ENCODE peak calls at places on chromosomes 13 and 19, in five cellular contexts. R, H, Y, D and X are unnamed samples.

GRCh38 chr13:86201477-86201876 is 402.3 kb upstream of the SLITRK6 start:
- DNase-seq in R (no peak), H (no peak), Y (no peak), D (no peak), X (no peak)

GRCh38 chr13:45102136-45102802 is 18.0 kb upstream of the GTF2F2 start:
- DNase-seq in R (no peak), H (no peak), Y (no peak), D (no peak), X (no peak)

GRCh38 chr13:109180905-109181425 is 551.6 kb downstream of the MYO16 start:
- DNase-seq in R (no peak), H (no peak), Y (no peak), D (no peak), X (peak)

GRCh38 chr13:32121316-32121715 is 89.7 kb downstream of the FRY start:
- DNase-seq in R (no peak), H (no peak), Y (no peak), D (no peak), X (no peak)

GRCh38 chr19:36136975-36137686 is 2.7 kb upstream of the CAPNS1 start:
- DNase-seq in R (no peak), H (peak), Y (peak), D (no peak), X (peak)

GRCh38 chr19:10896851-10897526 is 25.6 kb downstream of the CARM1 start:
- DNase-seq in R (no peak), H (no peak), Y (no peak), D (no peak), X (no peak)

GRCh38 chr13:97119899-97120745 is 102.0 kb upstream of the MBNL2 start:
- DNase-seq in R (no peak), H (no peak), Y (no peak), D (no peak), X (no peak)

GRCh38 chr13:40388617-40389016 is 277.8 kb downstream of the FOXO1 start:
- DNase-seq in R (no peak), H (no peak), Y (no peak), D (no peak), X (no peak)

GRCh38 chr19:56838930-56839664 is 1.4 kb downstream of the PEG3 start:
- DNase-seq in R (no peak), H (peak), Y (peak), D (no peak), X (no peak)

GRCh38 chr13:47832458-47832972 is 168.6 kb downstream of the SUCLA2 start:
- DNase-seq in R (no peak), H (no peak), Y (no peak), D (no peak), X (no peak)

GRCh38 chr19:10998045-10998533 is 37.3 kb downstream of the SMARCA4 start:
- DNase-seq in R (no peak), H (no peak), Y (peak), D (no peak), X (no peak)

GRCh38 chr19:17757125-17757524 is 5.8 kb downstream of the FCHO1 start:
- DNase-seq in R (no peak), H (peak), Y (peak), D (no peak), X (peak)

GRCh38 chr13:21458457-21458815 is 667 bp downstream of the ZDHHC20 start:
- DNase-seq in R (peak), H (peak), Y (peak), D (peak), X (peak)

GRCh38 chr19:4639531-4640246 is 373 bp downstream of the TNFAIP8L1 start:
- DNase-seq in R (no peak), H (peak), Y (peak), D (peak), X (no peak)

DNA sequence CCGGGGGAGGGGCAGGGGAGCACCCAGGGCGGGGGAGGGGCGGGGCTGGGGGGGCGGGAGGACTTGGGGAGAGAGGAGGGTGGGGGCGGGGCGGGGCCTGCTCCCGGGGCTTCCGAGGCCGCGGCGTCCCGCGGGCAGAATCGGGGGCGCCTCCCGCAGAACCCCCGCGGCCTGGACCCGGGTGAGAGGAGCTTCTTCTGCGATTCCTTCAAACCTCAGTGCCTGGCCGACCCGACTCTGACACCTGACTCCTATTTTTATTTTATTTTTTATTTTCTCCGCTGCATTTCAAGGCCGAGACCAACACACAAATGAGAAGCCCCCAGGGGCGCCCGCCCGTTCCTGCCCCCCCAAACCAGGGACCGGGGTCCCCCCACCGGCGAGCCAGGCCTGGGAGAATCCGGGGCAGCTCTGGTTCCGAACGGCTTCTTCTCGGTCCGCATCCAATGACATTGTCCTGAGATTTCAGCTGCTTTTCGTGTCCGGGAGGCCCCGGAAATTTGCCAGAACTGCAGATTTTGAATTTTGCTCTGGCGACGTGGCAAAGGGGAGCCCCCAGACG is 522 bp upstream of the GRTP1 start:
- DNase-seq in R (no peak), H (no peak), Y (no peak), D (no peak), X (no peak)
- TF ChIP-seq POLR2A in R (no peak), H (no peak), Y (no peak), D (no peak), X (no peak)

GRCh38 chr19:1505991-1506881 is 6.6 kb downstream of the ADAMTSL5 start:
- DNase-seq in R (no peak), H (peak), Y (no peak), D (no peak), X (no peak)

GRCh38 chr19:1509589-1510441 is 3.0 kb downstream of the ADAMTSL5 start:
- DNase-seq in R (no peak), H (no peak), Y (no peak), D (no peak), X (no peak)

GRCh38 chr19:1507192-1507660 is 5.6 kb downstream of the ADAMTSL5 start:
- DNase-seq in R (no peak), H (peak), Y (no peak), D (no peak), X (no peak)

GRCh38 chr19:1508507-1508856 is 4.3 kb downstream of the ADAMTSL5 start:
- DNase-seq in R (no peak), H (no peak), Y (no peak), D (no peak), X (no peak)

DNA sequence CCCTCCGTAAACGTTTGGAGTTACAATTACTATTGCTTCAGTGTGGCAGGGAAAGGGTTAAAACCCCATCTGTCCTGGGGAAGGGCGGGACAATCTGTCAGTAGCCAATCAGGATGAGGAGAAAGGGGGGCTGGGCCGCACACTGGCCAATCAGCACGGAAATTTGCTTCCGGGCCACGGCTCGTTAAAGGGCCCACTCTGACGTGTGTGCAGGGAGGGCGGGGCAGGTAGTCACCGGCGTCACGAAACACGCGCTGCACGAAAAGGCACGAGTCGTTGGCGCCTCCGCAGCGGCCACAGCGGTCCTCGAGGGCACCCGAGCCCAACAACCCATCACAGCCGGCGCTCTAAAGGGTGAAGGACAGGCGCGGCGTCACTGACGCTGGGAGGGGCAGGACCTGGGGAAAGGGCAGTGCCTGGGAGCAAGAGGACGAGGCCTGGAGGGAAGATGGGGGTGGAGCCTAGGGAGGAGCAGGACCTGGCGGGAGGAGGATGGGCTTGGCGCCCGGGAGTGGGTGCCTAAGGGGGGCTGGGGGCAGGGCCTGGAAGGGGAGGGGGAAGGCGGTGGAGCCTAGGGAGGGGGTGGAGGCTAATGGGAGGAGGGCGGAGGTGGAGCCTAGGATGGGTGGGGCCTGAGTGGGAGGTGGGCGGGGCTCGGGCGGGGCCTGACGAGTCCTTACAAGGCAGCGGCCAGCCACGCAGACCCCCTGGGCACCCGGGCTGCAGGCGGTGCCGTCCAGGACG is 4.9 kb downstream of the ADAMTSL5 start:
- DNase-seq in R (peak), H (peak), Y (peak), D (peak), X (peak)
- TF ChIP-seq POLR2A in R (no peak), H (no peak), Y (no peak), D (peak), X (peak)

DNA sequence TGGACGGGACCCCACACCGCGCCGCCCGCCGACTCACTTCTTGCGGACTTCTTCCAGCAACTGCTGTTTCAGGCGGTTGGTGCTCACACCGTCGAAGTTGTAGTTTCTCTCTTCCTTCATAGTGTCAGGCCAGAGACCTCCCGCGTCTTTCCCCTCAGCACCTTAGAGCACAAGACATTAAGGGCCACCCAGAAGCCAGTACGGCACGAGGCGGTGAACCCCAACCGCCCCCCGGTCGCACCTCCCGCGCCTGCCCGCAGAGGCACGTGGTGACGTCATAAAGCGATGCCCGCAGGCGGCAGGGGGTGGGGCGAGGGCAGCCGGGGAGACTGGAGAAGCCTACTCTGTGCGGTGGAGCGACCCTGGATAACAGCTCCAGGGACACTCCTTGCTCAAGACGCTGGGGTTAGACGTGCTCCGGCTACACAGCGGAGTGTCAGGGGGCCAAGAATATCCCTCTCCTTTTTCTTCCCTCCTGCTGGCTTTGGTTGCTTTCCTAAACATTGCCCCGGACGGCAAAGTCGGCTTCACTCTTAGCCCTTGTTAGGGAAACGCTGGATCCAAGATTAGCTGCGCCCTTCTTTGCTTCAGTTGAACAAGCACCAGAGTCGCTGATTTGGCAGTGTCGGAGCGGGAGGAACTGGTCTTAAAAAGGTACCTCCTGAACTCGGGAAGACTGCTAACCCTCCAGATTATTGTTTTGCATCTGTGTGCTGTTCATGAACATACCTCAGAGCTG is at the start of gene CCDC169:
- DNase-seq in R (peak), H (peak), Y (peak), D (peak), X (peak)
- TF ChIP-seq POLR2A in R (peak), H (no peak), Y (no peak), D (peak), X (peak)

DNA sequence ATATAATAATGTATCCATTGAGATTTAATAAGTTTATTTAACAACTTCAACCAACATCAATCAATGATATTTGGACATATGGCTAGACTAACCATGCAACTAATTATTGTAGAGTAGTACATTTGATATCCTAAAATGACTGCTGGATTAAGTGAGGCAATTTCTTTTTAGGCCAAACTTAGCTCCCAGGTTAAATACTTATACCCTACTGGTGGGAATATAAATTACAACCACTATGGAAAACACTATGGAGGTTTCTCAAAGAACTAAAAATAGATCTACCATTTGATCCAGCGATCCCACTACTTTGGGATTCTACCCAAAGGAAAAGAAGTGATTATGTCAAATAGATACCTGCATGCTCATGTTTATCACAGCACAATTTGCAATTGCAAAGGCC is 345.8 kb downstream of the RBM26 start:
- DNase-seq in R (no peak), H (no peak), Y (no peak), D (no peak), X (no peak)
- TF ChIP-seq POLR2A in R (no peak), H (no peak), Y (no peak), D (no peak), X (no peak)

DNA sequence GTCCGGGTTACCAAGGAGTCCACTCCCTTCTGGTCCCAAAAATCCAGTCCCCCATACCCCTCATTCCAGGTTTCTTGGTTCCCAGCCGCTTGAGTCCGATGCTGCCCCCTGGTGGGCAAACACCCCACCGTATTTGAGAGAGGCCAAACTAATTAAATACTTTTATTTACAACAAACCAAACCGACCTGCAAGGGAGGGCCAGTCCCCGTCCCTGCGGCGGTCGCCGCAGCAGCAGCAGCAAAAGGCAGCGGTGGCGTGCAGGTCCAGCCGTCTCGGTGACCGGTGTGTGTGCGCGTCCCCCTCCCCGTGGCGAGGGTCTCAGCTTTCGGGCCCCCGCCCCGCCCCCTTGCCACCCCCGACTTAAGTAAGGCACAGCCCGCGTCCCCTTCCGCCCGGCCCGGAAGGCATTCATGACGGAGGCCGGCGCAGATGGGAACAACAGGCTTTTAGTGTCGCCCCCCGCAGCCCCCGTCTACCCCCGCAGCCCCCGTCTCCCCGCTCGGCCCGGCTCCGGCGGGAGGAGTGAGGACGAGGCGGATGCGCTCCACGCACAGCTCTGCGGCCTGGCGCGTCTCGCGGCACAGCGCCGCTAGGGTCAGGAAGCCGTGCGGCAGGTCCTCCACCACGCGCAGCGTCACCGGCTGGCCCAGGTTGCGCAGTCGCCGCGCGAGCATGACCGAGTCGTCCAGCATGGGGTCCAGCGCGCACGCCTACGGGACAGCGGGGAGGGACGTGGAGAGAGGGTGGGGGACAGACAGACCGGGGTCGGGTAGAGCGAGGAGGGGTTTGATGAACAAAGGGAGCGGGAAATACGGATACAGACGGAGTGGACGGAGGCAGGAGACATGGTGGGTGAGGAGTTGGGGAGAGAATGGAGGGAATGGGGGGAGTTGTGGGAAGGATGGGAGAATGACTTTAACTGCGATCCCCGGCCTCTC is 11.5 kb upstream of the CNFN start:
- DNase-seq in R (peak), H (peak), Y (peak), D (peak), X (peak)
- TF ChIP-seq POLR2A in R (peak), H (no peak), Y (no peak), D (no peak), X (no peak)

DNA sequence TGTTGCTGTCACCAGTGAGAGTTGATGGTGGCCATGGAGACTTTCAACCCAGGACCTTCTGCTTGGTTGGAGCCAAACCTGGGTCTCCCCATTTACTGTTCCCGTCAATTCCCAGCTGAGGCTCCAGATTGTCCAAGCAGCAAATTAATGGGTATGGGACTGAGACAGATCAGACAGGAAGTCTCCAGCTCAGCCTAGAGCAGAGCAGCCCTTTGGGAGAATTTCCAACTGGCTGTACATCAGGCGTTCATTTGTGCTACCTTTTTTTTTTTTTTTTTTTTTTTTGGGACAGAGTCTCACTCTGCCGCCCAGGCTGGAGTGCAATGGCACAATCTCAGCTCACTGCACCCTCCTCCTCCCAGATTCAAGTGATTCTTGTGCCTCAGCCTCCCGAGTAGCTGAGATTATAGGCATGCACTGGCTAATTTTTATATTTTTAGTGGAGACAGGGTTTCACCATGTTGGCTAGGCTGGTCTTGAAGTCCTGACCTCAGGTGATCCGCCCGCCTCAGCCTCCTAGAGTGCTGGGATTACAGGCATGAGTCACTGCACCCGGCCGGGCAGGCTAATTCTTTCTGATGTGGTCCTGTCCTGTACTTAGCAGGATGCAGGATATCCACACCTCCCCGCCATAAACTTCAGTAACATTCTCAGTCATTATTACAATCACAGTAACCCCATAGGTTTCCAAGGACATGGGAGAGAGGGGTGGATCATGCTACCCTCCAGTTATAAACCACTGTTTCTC is 9.3 kb downstream of the MAP3K10 start:
- DNase-seq in R (no peak), H (no peak), Y (no peak), D (no peak), X (peak)
- TF ChIP-seq POLR2A in R (no peak), H (no peak), Y (no peak), D (no peak), X (no peak)

DNA sequence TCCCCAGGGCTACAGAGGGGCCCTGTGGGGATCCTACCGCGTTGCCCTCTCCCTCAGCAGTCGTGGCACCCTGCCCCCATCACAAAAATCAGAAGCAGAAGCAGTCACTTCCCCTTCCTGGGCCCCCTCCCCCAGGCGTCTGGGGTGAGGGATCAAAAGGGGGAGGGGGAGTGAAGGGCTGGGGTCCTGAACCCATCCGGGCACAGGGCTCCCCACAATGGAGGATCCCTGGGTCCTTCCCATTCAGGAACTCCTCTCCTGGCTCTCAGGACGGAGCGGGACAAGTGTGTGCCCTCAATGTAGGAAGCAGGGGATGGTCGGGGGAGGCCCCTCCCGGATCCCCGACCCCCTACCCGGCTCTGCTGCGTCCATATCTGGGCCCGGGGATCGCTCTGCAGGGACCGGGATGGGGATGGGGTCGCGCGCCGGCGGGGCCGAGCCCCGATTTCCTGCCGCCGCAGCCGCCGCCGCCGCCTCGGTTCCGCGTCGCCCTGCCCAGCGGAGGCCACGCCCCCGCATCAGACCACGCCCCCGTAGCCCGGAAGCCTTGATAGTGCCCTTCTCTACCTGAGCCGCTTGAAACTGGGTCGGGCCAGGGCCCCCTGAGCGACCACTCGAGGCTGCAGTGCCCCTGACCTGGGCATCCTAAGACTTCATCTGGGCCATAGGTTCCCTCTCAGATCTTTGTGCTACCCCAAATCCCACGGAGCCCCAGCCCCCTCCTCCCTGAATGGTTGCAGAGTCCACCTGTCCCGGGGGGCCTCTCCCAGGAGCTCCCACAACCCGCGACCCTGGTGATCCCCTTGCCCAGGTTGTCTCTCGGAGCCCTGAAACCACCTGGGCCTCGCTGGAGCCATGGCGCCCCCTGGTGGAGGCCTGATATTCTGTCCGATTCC is at the start of gene GMIP:
- DNase-seq in R (peak), H (peak), Y (peak), D (peak), X (peak)
- TF ChIP-seq POLR2A in R (peak), H (no peak), Y (peak), D (peak), X (peak)